ENCODE peak calls at places on chromosomes 7 and 10, in five cellular contexts. C, I, H, J and O are unnamed samples.

GRCh38 chr10:15485684-15486316 is 114.7 kb upstream of the FAM171A1 start:
- DNase-seq in C (no peak), J (no peak), I (no peak), H (no peak), O (no peak)

GRCh38 chr7:38428040-38428439 is 154.6 kb upstream of the TARP start:
- DNase-seq in C (no peak), I (no peak), H (peak), J (no peak), O (no peak)

GRCh38 chr10:86227501-86228258 is 138.9 kb downstream of the GRID1 start:
- DNase-seq in J (no peak), C (no peak), I (no peak), H (no peak), O (no peak)

GRCh38 chr10:83166344-83166743 is 973.0 kb upstream of the GHITM start:
- DNase-seq in C (no peak), H (no peak), J (no peak), I (peak), O (no peak)

GRCh38 chr10:86041116-86041515 is 325.5 kb downstream of the GRID1 start:
- DNase-seq in I (no peak), C (no peak), J (no peak), H (no peak), O (no peak)

GRCh38 chr7:90313908-90314307 is 7.2 kb downstream of the FAM237B start:
- DNase-seq in H (no peak), J (no peak), C (no peak), I (no peak), O (no peak)

GRCh38 chr10:32005050-32005449 is 51.2 kb downstream of the KIF5B start:
- DNase-seq in H (peak), J (no peak), I (peak), C (no peak), O (no peak)

GRCh38 chr7:35037526-35038339 is 448 bp upstream of the DPY19L1 start:
- DNase-seq in C (no peak), J (peak), H (peak), I (peak), O (peak)

GRCh38 chr7:105496501-105496900 is 25.6 kb downstream of the PUS7 start:
- DNase-seq in C (no peak), J (no peak), I (no peak), H (peak), O (no peak)